ENCODE peak calls at places on chromosomes 7 and 10, in nine cellular contexts. W, E, F, Q, N, K, D, P and J are unnamed samples.
A peak's percentile ranks its signal among the peaks of the same experiment; 100 is the strongest.

GRCh38 chr7:78296036-78296435 is 497.5 kb downstream of the PHTF2 start:
- DNase-seq in N (no peak), E (no peak), P (no peak), Q (no peak), D (no peak), F (no peak), K (peak; percentile 46), W (no peak), J (no peak)

GRCh38 chr10:103193820-103194529 is 903 bp upstream of the NT5C2 start:
- DNase-seq in W (no peak), P (no peak), Q (no peak), N (no peak), F (no peak), E (no peak), K (peak; percentile 8), D (no peak), J (no peak)

GRCh38 chr7:1646957-1647891 is 22.9 kb upstream of the ELFN1 start:
- DNase-seq in P (no peak), D (no peak), N (peak; percentile 40), W (peak; percentile 36), Q (no peak), E (no peak), F (peak; percentile 60), K (no peak), J (no peak)

GRCh38 chr10:108465871-108466641 is 1301.5 kb upstream of the SORCS1 start:
- DNase-seq in N (peak; percentile 22), P (peak; percentile 73), K (no peak), D (peak; percentile 74), W (no peak), Q (no peak), F (peak; percentile 5), E (no peak), J (no peak)

GRCh38 chr7:516606-517456 is 2.8 kb downstream of the PDGFA start:
- DNase-seq in F (peak; percentile 53), Q (no peak), K (peak; percentile 80), D (no peak), P (no peak), E (peak; percentile 71), W (no peak), N (peak; percentile 49), J (no peak)

GRCh38 chr7:105963038-105963667 is at the start of gene CDHR3:
- DNase-seq in Q (no peak), F (no peak), D (no peak), N (no peak), W (no peak), K (no peak), P (no peak), E (no peak), J (no peak)

GRCh38 chr7:10225265-10225664 is 748.4 kb upstream of the PHF14 start:
- DNase-seq in P (no peak), K (no peak), F (no peak), N (no peak), E (no peak), W (no peak), Q (no peak), D (no peak), J (no peak)

GRCh38 chr10:14833106-14833505 is 4.7 kb downstream of the CDNF start:
- DNase-seq in K (no peak), Q (no peak), F (no peak), D (no peak), E (no peak), N (no peak), W (no peak), P (no peak), J (no peak)

GRCh38 chr7:94701555-94701973 is 45.6 kb upstream of the SGCE start:
- DNase-seq in F (no peak), D (no peak), N (no peak), K (peak; percentile 52), P (no peak), Q (no peak), E (no peak), W (no peak), J (no peak)

GRCh38 chr7:42238709-42239395 is 1.8 kb upstream of the GLI3 start:
- DNase-seq in F (no peak), W (no peak), D (no peak), N (no peak), Q (no peak), P (no peak), K (peak; percentile 84), E (peak; percentile 84), J (no peak)

GRCh38 chr7:8133955-8134733 is 127.8 kb downstream of the ICA1 start:
- DNase-seq in E (no peak), Q (peak; percentile 45), N (no peak), W (no peak), K (no peak), P (no peak), D (no peak), F (no peak), J (no peak)

GRCh38 chr10:28676297-28676967 is 889 bp upstream of the BAMBI start:
- DNase-seq in D (no peak), Q (peak; percentile 15), E (peak; percentile 48), F (no peak), W (no peak), P (no peak), N (peak; percentile 26), K (no peak), J (peak; percentile 28)

DNA sequence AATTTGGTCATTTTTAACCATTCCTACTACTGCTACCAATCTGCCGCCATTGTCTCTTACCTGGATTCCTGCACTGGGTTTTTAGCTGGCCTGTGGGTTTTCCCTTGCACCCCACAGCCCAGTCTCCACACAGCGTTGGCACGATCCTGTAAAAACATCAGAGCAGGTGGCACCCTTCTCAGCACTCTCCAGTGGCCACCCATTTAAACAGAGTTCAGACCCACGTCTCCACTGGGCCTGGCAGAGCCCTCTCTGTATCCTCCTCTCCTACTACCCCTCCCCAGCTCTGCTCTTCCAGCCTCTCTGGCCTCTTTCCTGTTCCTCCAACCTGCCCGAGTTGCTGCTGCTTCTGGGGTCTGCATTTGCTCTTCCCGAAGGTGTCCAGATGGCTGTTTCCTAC is 259.4 kb downstream of the SDK1 start:
- DNase-seq in P (no peak), K (no peak), W (no peak), Q (no peak), D (no peak), F (no peak), N (no peak), E (no peak), J (no peak)
- H3K27ac ChIP-seq in P (no peak overlapping the region), K (no peak overlapping the region), W (no peak overlapping the region), Q (no peak overlapping the region), D (no peak overlapping the region), F (no peak overlapping the region), N (no peak overlapping the region), E (no peak overlapping the region), J (no peak overlapping the region)

GRCh38 chr7:131234719-131235488 is 92.8 kb upstream of the MKLN1 start:
- DNase-seq in P (no peak), N (no peak), Q (no peak), F (no peak), E (no peak), W (no peak), K (peak; percentile 13), D (no peak), J (no peak)

GRCh38 chr7:131238260-131238940 is 89.3 kb upstream of the MKLN1 start:
- DNase-seq in P (no peak), Q (no peak), D (no peak), F (no peak), W (no peak), E (no peak), N (no peak), K (peak; percentile 81), J (no peak)

GRCh38 chr7:131233193-131233592 is 94.5 kb upstream of the MKLN1 start:
- DNase-seq in K (no peak), P (no peak), F (no peak), N (no peak), D (no peak), Q (no peak), W (no peak), E (no peak), J (no peak)

GRCh38 chr7:131235489-131236317 is 92.0 kb upstream of the MKLN1 start:
- DNase-seq in E (peak; percentile 46), P (no peak), Q (peak; percentile 68), D (no peak), K (peak; percentile 100), F (peak; percentile 43), W (peak; percentile 41), N (no peak), J (no peak)

DNA sequence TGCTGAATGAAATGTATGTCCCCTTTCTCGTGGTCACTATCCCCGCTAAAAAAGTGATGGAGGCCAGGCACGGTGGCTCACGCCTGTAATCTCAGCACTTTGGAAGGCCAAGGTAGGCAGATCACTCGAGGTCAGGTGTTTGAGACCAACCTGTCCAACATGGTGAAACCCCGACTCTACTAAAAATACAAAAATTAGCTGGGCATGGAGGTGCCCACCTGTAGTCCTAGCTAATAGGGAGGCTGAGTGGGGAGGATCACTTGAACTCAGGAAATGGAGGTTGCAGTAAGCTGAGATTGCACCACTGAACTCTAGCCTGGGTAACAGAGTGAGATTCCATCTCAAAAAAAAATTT is 91.4 kb upstream of the MKLN1 start:
- DNase-seq in W (no peak), D (no peak), Q (no peak), E (no peak), N (no peak), K (no peak), P (no peak), F (no peak), J (no peak)
- H3K27ac ChIP-seq in W (no peak overlapping the region), D (no peak overlapping the region), Q (peak overlapping the region; percentile 34), E (no peak overlapping the region), N (no peak overlapping the region), K (peak overlapping the region; percentile 68), P (no peak overlapping the region), F (no peak overlapping the region), J (no peak overlapping the region)

GRCh38 chr10:71712572-71713134 is 6.9 kb downstream of the C10orf105 start:
- DNase-seq in D (no peak), W (no peak), P (no peak), F (peak; percentile 43), K (no peak), E (no peak), N (no peak), Q (peak; percentile 50), J (no peak)

GRCh38 chr10:71713135-71714040 is 6.2 kb downstream of the C10orf105 start:
- DNase-seq in D (peak; percentile 96), E (peak; percentile 96), P (peak; percentile 79), K (peak; percentile 80), N (peak; percentile 87), F (peak; percentile 88), W (peak; percentile 74), Q (no peak), J (peak; percentile 90)

GRCh38 chr10:71715026-71715425 is 4.6 kb downstream of the C10orf105 start:
- DNase-seq in Q (no peak), K (no peak), D (no peak), E (no peak), P (no peak), W (no peak), N (no peak), F (no peak), J (peak; percentile 20)

GRCh38 chr10:71714592-71714991 is 5.0 kb downstream of the C10orf105 start:
- DNase-seq in P (no peak), E (no peak), K (no peak), D (no peak), W (no peak), N (no peak), Q (no peak), F (no peak), J (no peak)

GRCh38 chr10:71714055-71714454 is 5.5 kb downstream of the C10orf105 start:
- DNase-seq in W (no peak), K (no peak), N (no peak), Q (no peak), E (no peak), P (no peak), F (no peak), D (no peak), J (no peak)
- H3K27ac ChIP-seq in W (peak overlapping the region; percentile 96), K (peak overlapping the region; percentile 75), N (peak overlapping the region; percentile 93), Q (peak overlapping the region; percentile 91), E (peak overlapping the region; percentile 94), P (peak overlapping the region; percentile 88), F (peak overlapping the region; percentile 92), D (peak overlapping the region; percentile 96), J (peak overlapping the region; percentile 99)

GRCh38 chr7:74439546-74439945 is 14.2 kb upstream of the GTF2IRD1 start:
- DNase-seq in D (no peak), E (no peak), N (no peak), Q (no peak), P (no peak), F (no peak), K (no peak), W (no peak), J (no peak)
- H3K27ac ChIP-seq in D (no peak overlapping the region), E (no peak overlapping the region), N (no peak overlapping the region), Q (no peak overlapping the region), P (no peak overlapping the region), F (no peak overlapping the region), K (no peak overlapping the region), W (no peak overlapping the region), J (no peak overlapping the region)